ENCODE peak calls at places on chromosomes 1 and 21, in five cellular contexts. W, Z, B, D and U are unnamed samples.

GRCh38 chr1:86924324-86924960 is 10.0 kb downstream of the HS2ST1 start:
- DNase-seq in W (no peak), Z (no peak), B (no peak), D (no peak), U (no peak)

GRCh38 chr1:2545754-2546514 is 10.2 kb upstream of the TNFRSF14 start:
- DNase-seq in W (peak), Z (peak), B (peak), D (peak), U (peak)

GRCh38 chr1:65264197-65264929 is 45.0 kb upstream of the DNAJC6 start:
- DNase-seq in W (no peak), Z (peak), B (peak), D (no peak), U (no peak)

GRCh38 chr1:226964611-226965486 is 24.8 kb downstream of the COQ8A start:
- DNase-seq in W (no peak), Z (no peak), B (no peak), D (no peak), U (no peak)

GRCh38 chr1:234240680-234241079 is 132.6 kb upstream of the COA6 start:
- DNase-seq in W (no peak), Z (no peak), B (no peak), D (no peak), U (no peak)

GRCh38 chr21:34944015-34944755 is 104.9 kb downstream of the RUNX1 start:
- DNase-seq in W (no peak), Z (no peak), B (no peak), D (no peak), U (no peak)

GRCh38 chr1:200048244-200048643 is 20.7 kb downstream of the NR5A2 start:
- DNase-seq in W (no peak), Z (peak), B (no peak), D (no peak), U (no peak)

GRCh38 chr1:54327386-54328116 is 78.6 kb downstream of the SSBP3 start:
- DNase-seq in W (no peak), Z (no peak), B (peak), D (no peak), U (no peak)

GRCh38 chr1:101757985-101758384 is 238.7 kb downstream of the OLFM3 start:
- DNase-seq in W (no peak), Z (no peak), B (no peak), D (no peak), U (peak)

GRCh38 chr1:162007485-162007884 is 16.2 kb downstream of the OLFML2B start:
- DNase-seq in W (no peak), Z (no peak), B (no peak), D (no peak), U (no peak)

GRCh38 chr1:203557958-203558760 is 64.2 kb downstream of the OPTC start:
- DNase-seq in W (no peak), Z (no peak), B (peak), D (peak), U (peak)
- H3K4me2 ChIP-seq in W (no peak), Z (no peak), B (no peak), D (peak), U (peak)

DNA sequence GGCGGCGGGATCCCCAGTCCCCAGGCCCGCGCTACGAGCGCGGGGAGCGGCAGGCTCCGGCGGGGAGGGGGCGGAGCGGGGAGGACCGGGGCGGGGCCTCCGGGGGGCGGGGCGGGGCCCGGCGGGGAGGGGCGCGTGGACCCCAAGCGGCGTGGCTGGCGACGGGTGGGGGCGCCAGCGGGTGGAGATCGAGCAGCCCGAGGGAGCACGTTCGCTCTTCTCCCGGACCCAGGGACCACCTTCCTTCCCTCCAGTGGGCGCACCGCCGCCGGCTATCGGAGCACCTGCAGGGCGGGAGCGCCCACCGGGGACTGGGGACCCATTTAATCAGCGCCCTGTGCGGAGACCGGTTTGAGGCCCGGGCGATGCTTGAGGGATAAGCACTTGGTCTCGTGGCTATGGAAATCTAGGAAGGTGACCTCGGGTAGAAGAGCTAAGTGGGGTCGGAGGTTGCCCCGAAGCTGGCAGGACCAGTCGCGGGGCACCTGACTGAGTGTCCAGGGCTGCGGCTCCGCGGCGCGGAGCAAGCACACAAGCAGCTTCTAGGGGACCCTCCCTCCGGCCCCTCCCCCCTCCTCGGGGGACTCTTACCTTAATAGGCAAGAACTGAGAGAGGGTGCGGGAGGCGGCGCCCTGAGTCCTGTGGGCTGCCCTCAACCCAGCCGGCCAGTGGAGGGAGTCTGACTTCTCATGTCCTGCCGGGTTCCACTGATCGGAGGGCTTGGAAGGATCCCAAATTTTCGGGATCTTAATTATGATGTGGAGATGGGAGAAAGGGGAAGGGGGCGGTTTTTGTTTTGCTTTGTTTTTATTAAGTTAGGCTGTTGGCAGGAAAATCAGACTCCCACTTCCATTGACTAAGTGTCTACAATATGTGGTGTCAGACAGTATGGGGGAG is at the start of gene TSPAN2:
- DNase-seq in W (no peak), Z (peak), B (peak), D (peak), U (peak)
- TF ChIP-seq CTCF in W (no peak), Z (peak), B (no peak), D (no peak), U (peak)

GRCh38 chr1:201711811-201712210 is 117.1 kb upstream of the IPO9 start:
- DNase-seq in W (no peak), Z (no peak), B (no peak), D (no peak), U (no peak)

GRCh38 chr1:201712387-201713092 is 116.4 kb upstream of the IPO9 start:
- DNase-seq in W (no peak), Z (no peak), B (no peak), D (no peak), U (no peak)

GRCh38 chr1:201714542-201715276 is 114.2 kb upstream of the IPO9 start:
- DNase-seq in W (no peak), Z (peak), B (peak), D (peak), U (peak)

GRCh38 chr1:201715351-201715750 is 113.6 kb upstream of the IPO9 start:
- DNase-seq in W (no peak), Z (no peak), B (no peak), D (no peak), U (no peak)

GRCh38 chr1:201713093-201713810 is 115.7 kb upstream of the IPO9 start:
- DNase-seq in W (no peak), Z (no peak), B (peak), D (peak), U (peak)
- H3K4me2 ChIP-seq in W (no peak), Z (no peak), B (peak), D (peak), U (peak)

GRCh38 chr1:18182518-18183160 is 75.0 kb downstream of the IGSF21 start:
- DNase-seq in W (no peak), Z (no peak), B (no peak), D (no peak), U (no peak)
- TF ChIP-seq CTCF in W (no peak), Z (no peak), B (no peak), D (no peak), U (no peak)

DNA sequence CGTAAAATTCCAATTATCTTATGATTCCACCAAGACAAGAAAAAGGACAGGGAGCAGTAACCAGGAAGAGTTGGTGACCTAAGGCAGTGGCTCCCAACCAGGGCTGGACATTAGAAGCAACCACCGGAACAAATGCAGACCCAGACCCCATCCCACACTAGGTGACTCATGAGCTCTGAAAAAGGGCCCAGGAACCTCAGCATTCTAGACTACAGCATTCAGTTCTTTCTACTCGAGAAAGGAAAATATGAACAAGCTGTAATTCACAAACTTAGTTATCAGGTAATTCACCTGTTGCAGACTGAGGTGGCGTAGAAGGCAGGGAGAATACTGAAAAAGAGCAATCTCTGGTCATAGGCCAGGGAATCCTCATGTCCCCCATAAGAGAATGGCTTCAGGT is 138.4 kb upstream of the KRTAP19-8 start:
- DNase-seq in W (no peak), Z (no peak), B (no peak), D (no peak), U (no peak)
- H3K4me2 ChIP-seq in W (no peak), Z (no peak), B (no peak), D (no peak), U (no peak)

GRCh38 chr1:184480711-184481110 is 93.9 kb downstream of the C1orf21 start:
- DNase-seq in W (no peak), Z (peak), B (no peak), D (no peak), U (no peak)

GRCh38 chr1:184485731-184486723 is 99.2 kb downstream of the C1orf21 start:
- DNase-seq in W (no peak), Z (no peak), B (no peak), D (no peak), U (peak)

GRCh38 chr1:184482113-184482512 is 95.3 kb downstream of the C1orf21 start:
- DNase-seq in W (no peak), Z (no peak), B (no peak), D (no peak), U (no peak)

GRCh38 chr1:184479435-184480202 is 92.8 kb downstream of the C1orf21 start:
- DNase-seq in W (no peak), Z (no peak), B (no peak), D (no peak), U (no peak)

GRCh38 chr1:184483101-184483813 is 96.4 kb downstream of the C1orf21 start:
- DNase-seq in W (peak), Z (no peak), B (peak), D (no peak), U (peak)
- TF ChIP-seq CTCF in W (no peak), Z (no peak), B (no peak), D (no peak), U (no peak)

GRCh38 chr1:184418955-184419733 is 32.3 kb downstream of the C1orf21 start:
- DNase-seq in W (no peak), Z (no peak), B (no peak), D (no peak), U (peak)

GRCh38 chr1:184419734-184420161 is 32.9 kb downstream of the C1orf21 start:
- DNase-seq in W (no peak), Z (no peak), B (no peak), D (no peak), U (peak)

GRCh38 chr1:184412472-184412871 is 25.6 kb downstream of the C1orf21 start:
- DNase-seq in W (no peak), Z (no peak), B (no peak), D (no peak), U (no peak)

GRCh38 chr1:184416476-184416875 is 29.6 kb downstream of the C1orf21 start:
- DNase-seq in W (no peak), Z (no peak), B (no peak), D (no peak), U (peak)

GRCh38 chr1:184416921-184417320 is 30.1 kb downstream of the C1orf21 start:
- DNase-seq in W (no peak), Z (peak), B (no peak), D (no peak), U (no peak)
- H3K4me2 ChIP-seq in W (no peak), Z (peak), B (no peak), D (peak), U (peak)

DNA sequence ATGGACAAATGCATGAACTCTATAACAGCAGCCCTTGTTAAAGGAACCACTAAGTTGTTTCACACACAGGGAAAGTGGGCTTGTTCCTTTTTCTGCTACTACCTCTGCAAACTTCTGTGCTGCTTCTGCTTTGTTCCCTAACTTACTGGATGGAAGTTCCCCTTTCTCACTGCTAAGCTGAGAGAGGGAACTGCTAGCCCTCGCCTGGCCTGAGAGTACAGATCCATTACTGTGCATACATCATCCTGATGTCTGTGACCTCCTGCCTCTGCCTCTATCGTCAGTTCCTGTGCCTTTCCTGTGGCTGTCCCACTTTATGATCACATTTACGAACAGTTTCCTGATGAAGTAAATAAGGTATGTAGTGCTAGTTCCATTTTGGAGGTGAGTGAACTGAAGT is 3.5 kb downstream of the GNAT2 start:
- DNase-seq in W (no peak), Z (no peak), B (peak), D (no peak), U (no peak)
- TF ChIP-seq CTCF in W (no peak), Z (no peak), B (no peak), D (no peak), U (no peak)

DNA sequence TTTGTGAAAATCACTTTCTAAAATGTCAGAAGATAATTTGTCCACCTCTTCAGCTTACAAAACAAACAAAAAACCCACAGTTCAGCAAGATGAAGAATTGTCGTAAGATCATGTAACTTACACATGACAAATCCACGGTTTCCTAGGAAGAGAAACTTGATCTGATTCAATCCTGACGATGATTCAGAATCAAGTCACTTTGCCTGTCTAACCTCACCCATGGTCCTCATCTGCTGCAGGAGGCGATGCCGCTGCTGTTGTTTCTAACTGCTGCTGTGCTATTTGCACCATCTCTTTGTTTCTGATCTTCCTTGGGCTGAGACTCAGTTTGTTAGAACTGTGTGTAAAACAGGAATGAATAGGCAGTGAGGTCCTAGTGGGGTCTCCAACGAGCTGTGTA is 10.1 kb downstream of the NTRK1 start:
- DNase-seq in W (no peak), Z (no peak), B (no peak), D (peak), U (peak)
- H3K4me2 ChIP-seq in W (no peak), Z (no peak), B (no peak), D (peak), U (peak)